ENCODE peak calls at places on chromosomes 4 and X, in nine cellular contexts. One of them, this sample, is unnamed. For H3K4me1, the result is how much of the 10 kb centered on the place peaks cover.

GRCh38 chr4:170106899-170107298 is 17.1 kb upstream of the AADAT start:
- DNase-seq in ovary: no peak
- DNase-seq in A549: no peak
- DNase-seq in left ventricle myocardium inferior: no peak
- DNase-seq in uterus: no peak
- DNase-seq in sigmoid colon: no peak
- DNase-seq in psoas muscle: no peak
- DNase-seq in effector memory CD4-positive, alpha-beta T cell: no peak
- DNase-seq in heart left ventricle: no peak
- DNase-seq in this sample: no peak

GRCh38 chr4:184599492-184600135 is 49.6 kb downstream of the CASP3 start:
- DNase-seq in ovary: no peak
- DNase-seq in A549: no peak
- DNase-seq in left ventricle myocardium inferior: no peak
- DNase-seq in uterus: no peak
- DNase-seq in sigmoid colon: no peak
- DNase-seq in psoas muscle: no peak
- DNase-seq in effector memory CD4-positive, alpha-beta T cell: no peak
- DNase-seq in heart left ventricle: no peak
- DNase-seq in this sample: no peak

GRCh38 chr4:36183232-36183631 is 61.1 kb downstream of the ARAP2 start:
- DNase-seq in ovary: no peak
- DNase-seq in A549: no peak
- DNase-seq in left ventricle myocardium inferior: no peak
- DNase-seq in uterus: no peak
- DNase-seq in sigmoid colon: no peak
- DNase-seq in psoas muscle: no peak
- DNase-seq in effector memory CD4-positive, alpha-beta T cell: no peak
- DNase-seq in heart left ventricle: no peak
- DNase-seq in this sample: no peak

GRCh38 chr4:86891785-86892638 is at the start of gene C4orf36:
- DNase-seq in ovary: peak
- DNase-seq in A549: peak
- DNase-seq in left ventricle myocardium inferior: peak
- DNase-seq in uterus: peak
- DNase-seq in sigmoid colon: peak
- DNase-seq in psoas muscle: peak
- DNase-seq in effector memory CD4-positive, alpha-beta T cell: no peak
- DNase-seq in heart left ventricle: peak
- DNase-seq in this sample: no peak

GRCh38 chr4:84582988-84583870 is at the start of gene CDS1:
- DNase-seq in ovary: peak
- DNase-seq in A549: peak
- DNase-seq in left ventricle myocardium inferior: peak
- DNase-seq in uterus: no peak
- DNase-seq in sigmoid colon: no peak
- DNase-seq in psoas muscle: peak
- DNase-seq in effector memory CD4-positive, alpha-beta T cell: peak
- DNase-seq in heart left ventricle: peak
- DNase-seq in this sample: no peak

GRCh38 chr4:70902577-70903281 is 560 bp downstream of the MOB1B start:
- DNase-seq in ovary: peak
- DNase-seq in A549: peak
- DNase-seq in left ventricle myocardium inferior: no peak
- DNase-seq in uterus: no peak
- DNase-seq in sigmoid colon: no peak
- DNase-seq in psoas muscle: no peak
- DNase-seq in effector memory CD4-positive, alpha-beta T cell: no peak
- DNase-seq in heart left ventricle: no peak
- DNase-seq in this sample: peak

GRCh38 chr4:184389978-184390518 is 84.3 kb downstream of the IRF2 start:
- DNase-seq in ovary: no peak
- DNase-seq in A549: no peak
- DNase-seq in left ventricle myocardium inferior: no peak
- DNase-seq in uterus: no peak
- DNase-seq in sigmoid colon: no peak
- DNase-seq in psoas muscle: no peak
- DNase-seq in effector memory CD4-positive, alpha-beta T cell: no peak
- DNase-seq in heart left ventricle: no peak
- DNase-seq in this sample: no peak

GRCh38 chrX:108312938-108313337 is 125.3 kb downstream of the COL4A6 start:
- DNase-seq in ovary: no peak
- DNase-seq in A549: peak
- DNase-seq in left ventricle myocardium inferior: peak
- DNase-seq in uterus: peak
- DNase-seq in sigmoid colon: no peak
- DNase-seq in psoas muscle: peak
- DNase-seq in effector memory CD4-positive, alpha-beta T cell: no peak
- DNase-seq in heart left ventricle: peak
- DNase-seq in this sample: no peak

GRCh38 chrX:129760155-129760554 is 19.6 kb upstream of the SASH3 start:
- DNase-seq in ovary: no peak
- DNase-seq in A549: no peak
- DNase-seq in left ventricle myocardium inferior: no peak
- DNase-seq in uterus: no peak
- DNase-seq in sigmoid colon: no peak
- DNase-seq in psoas muscle: peak
- DNase-seq in effector memory CD4-positive, alpha-beta T cell: no peak
- DNase-seq in heart left ventricle: no peak
- DNase-seq in this sample: no peak

GRCh38 chrX:109489174-109489573 is 7.3 kb upstream of the GUCY2F start:
- DNase-seq in ovary: no peak
- DNase-seq in A549: no peak
- DNase-seq in left ventricle myocardium inferior: no peak
- DNase-seq in uterus: no peak
- DNase-seq in sigmoid colon: no peak
- DNase-seq in psoas muscle: no peak
- DNase-seq in effector memory CD4-positive, alpha-beta T cell: no peak
- DNase-seq in heart left ventricle: no peak
- DNase-seq in this sample: no peak

GRCh38 chr4:175229154-175229553 is 311.0 kb downstream of the ADAM29 start:
- DNase-seq in ovary: no peak
- DNase-seq in A549: no peak
- DNase-seq in left ventricle myocardium inferior: no peak
- DNase-seq in uterus: no peak
- DNase-seq in sigmoid colon: no peak
- DNase-seq in psoas muscle: no peak
- DNase-seq in effector memory CD4-positive, alpha-beta T cell: no peak
- DNase-seq in heart left ventricle: no peak
- DNase-seq in this sample: no peak

GRCh38 chrX:69988955-69989394 is 60.8 kb downstream of the AWAT2 start:
- DNase-seq in ovary: no peak
- DNase-seq in A549: no peak
- DNase-seq in left ventricle myocardium inferior: peak
- DNase-seq in uterus: no peak
- DNase-seq in sigmoid colon: no peak
- DNase-seq in psoas muscle: no peak
- DNase-seq in effector memory CD4-positive, alpha-beta T cell: peak
- DNase-seq in heart left ventricle: no peak
- DNase-seq in this sample: peak

GRCh38 chr4:47071863-47072441 is 40.6 kb downstream of the GABRB1 start:
- DNase-seq in ovary: no peak
- DNase-seq in A549: no peak
- DNase-seq in left ventricle myocardium inferior: no peak
- DNase-seq in uterus: no peak
- DNase-seq in sigmoid colon: no peak
- DNase-seq in psoas muscle: no peak
- DNase-seq in effector memory CD4-positive, alpha-beta T cell: no peak
- DNase-seq in heart left ventricle: no peak
- DNase-seq in this sample: no peak
- H3K4me1 ChIP-seq in ovary: under half
- H3K4me1 ChIP-seq in A549: under half
- H3K4me1 ChIP-seq in left ventricle myocardium inferior: under half
- H3K4me1 ChIP-seq in uterus: under half
- H3K4me1 ChIP-seq in sigmoid colon: under half
- H3K4me1 ChIP-seq in psoas muscle: under half
- H3K4me1 ChIP-seq in effector memory CD4-positive, alpha-beta T cell: under half
- H3K4me1 ChIP-seq in heart left ventricle: under half
- H3K4me1 ChIP-seq in this sample: under half

DNA sequence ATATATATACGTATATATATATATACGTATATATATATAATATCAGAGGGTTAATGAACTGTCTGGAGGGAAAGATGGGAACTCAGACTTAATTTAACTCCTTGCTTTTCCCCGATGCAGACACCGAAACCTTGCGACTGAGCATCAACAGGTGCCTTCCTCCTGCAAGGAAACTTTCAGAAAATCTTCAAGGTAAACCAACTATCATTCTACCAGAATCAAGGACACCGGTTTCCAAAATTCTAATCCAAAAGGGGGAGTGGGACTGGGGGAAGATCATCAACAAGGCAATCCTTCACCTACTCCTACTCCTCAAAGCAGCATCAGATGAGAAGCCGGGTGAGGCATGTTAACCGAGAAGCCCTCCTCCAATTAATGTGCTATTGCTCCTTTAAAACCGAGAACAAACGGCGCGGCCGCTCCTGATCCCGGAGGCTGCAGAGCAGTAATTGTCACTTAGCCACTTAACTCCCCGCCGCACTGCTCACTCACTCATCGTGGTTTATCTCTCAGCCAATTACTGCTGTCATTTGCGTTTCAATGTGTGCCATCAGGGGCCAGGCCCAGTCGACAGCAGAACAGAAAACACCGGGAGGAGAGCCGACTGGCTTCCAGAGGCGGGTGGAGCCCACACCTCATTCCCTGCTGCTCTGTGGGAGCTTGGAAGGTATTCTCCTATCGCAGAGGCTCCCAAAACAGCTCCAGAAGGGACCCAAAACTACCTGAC is 61.7 kb downstream of the MAML3 start:
- DNase-seq in ovary: peak
- DNase-seq in A549: no peak
- DNase-seq in left ventricle myocardium inferior: peak
- DNase-seq in uterus: peak
- DNase-seq in sigmoid colon: no peak
- DNase-seq in psoas muscle: no peak
- DNase-seq in effector memory CD4-positive, alpha-beta T cell: no peak
- DNase-seq in heart left ventricle: peak
- DNase-seq in this sample: no peak
- H3K4me1 ChIP-seq in ovary: under half
- H3K4me1 ChIP-seq in A549: half or more
- H3K4me1 ChIP-seq in left ventricle myocardium inferior: half or more
- H3K4me1 ChIP-seq in uterus: under half
- H3K4me1 ChIP-seq in sigmoid colon: under half
- H3K4me1 ChIP-seq in psoas muscle: under half
- H3K4me1 ChIP-seq in effector memory CD4-positive, alpha-beta T cell: under half
- H3K4me1 ChIP-seq in heart left ventricle: half or more
- H3K4me1 ChIP-seq in this sample: under half

GRCh38 chrX:11205796-11206195 is 87.4 kb upstream of the AMELX start:
- DNase-seq in ovary: no peak
- DNase-seq in A549: no peak
- DNase-seq in left ventricle myocardium inferior: no peak
- DNase-seq in uterus: no peak
- DNase-seq in sigmoid colon: no peak
- DNase-seq in psoas muscle: no peak
- DNase-seq in effector memory CD4-positive, alpha-beta T cell: no peak
- DNase-seq in heart left ventricle: no peak
- DNase-seq in this sample: no peak

GRCh38 chrX:11212741-11213140 is 80.5 kb upstream of the AMELX start:
- DNase-seq in ovary: no peak
- DNase-seq in A549: no peak
- DNase-seq in left ventricle myocardium inferior: no peak
- DNase-seq in uterus: no peak
- DNase-seq in sigmoid colon: no peak
- DNase-seq in psoas muscle: no peak
- DNase-seq in effector memory CD4-positive, alpha-beta T cell: no peak
- DNase-seq in heart left ventricle: no peak
- DNase-seq in this sample: no peak

GRCh38 chrX:11209798-11210197 is 83.4 kb upstream of the AMELX start:
- DNase-seq in ovary: no peak
- DNase-seq in A549: no peak
- DNase-seq in left ventricle myocardium inferior: no peak
- DNase-seq in uterus: no peak
- DNase-seq in sigmoid colon: no peak
- DNase-seq in psoas muscle: no peak
- DNase-seq in effector memory CD4-positive, alpha-beta T cell: no peak
- DNase-seq in heart left ventricle: no peak
- DNase-seq in this sample: no peak

GRCh38 chrX:11214346-11215190 is 78.6 kb upstream of the AMELX start:
- DNase-seq in ovary: no peak
- DNase-seq in A549: no peak
- DNase-seq in left ventricle myocardium inferior: no peak
- DNase-seq in uterus: no peak
- DNase-seq in sigmoid colon: no peak
- DNase-seq in psoas muscle: peak
- DNase-seq in effector memory CD4-positive, alpha-beta T cell: no peak
- DNase-seq in heart left ventricle: no peak
- DNase-seq in this sample: no peak

GRCh38 chrX:11210397-11210796 is 82.8 kb upstream of the AMELX start:
- DNase-seq in ovary: no peak
- DNase-seq in A549: no peak
- DNase-seq in left ventricle myocardium inferior: no peak
- DNase-seq in uterus: no peak
- DNase-seq in sigmoid colon: no peak
- DNase-seq in psoas muscle: no peak
- DNase-seq in effector memory CD4-positive, alpha-beta T cell: no peak
- DNase-seq in heart left ventricle: no peak
- DNase-seq in this sample: no peak
- H3K4me1 ChIP-seq in ovary: under half
- H3K4me1 ChIP-seq in A549: under half
- H3K4me1 ChIP-seq in left ventricle myocardium inferior: under half
- H3K4me1 ChIP-seq in uterus: under half
- H3K4me1 ChIP-seq in sigmoid colon: under half
- H3K4me1 ChIP-seq in psoas muscle: under half
- H3K4me1 ChIP-seq in effector memory CD4-positive, alpha-beta T cell: under half
- H3K4me1 ChIP-seq in heart left ventricle: under half
- H3K4me1 ChIP-seq in this sample: under half

GRCh38 chr4:7815981-7816380 is 123.7 kb downstream of the AFAP1 start:
- DNase-seq in ovary: no peak
- DNase-seq in A549: no peak
- DNase-seq in left ventricle myocardium inferior: no peak
- DNase-seq in uterus: no peak
- DNase-seq in sigmoid colon: no peak
- DNase-seq in psoas muscle: no peak
- DNase-seq in effector memory CD4-positive, alpha-beta T cell: no peak
- DNase-seq in heart left ventricle: no peak
- DNase-seq in this sample: no peak

GRCh38 chr4:7815562-7815961 is 124.1 kb downstream of the AFAP1 start:
- DNase-seq in ovary: no peak
- DNase-seq in A549: no peak
- DNase-seq in left ventricle myocardium inferior: no peak
- DNase-seq in uterus: no peak
- DNase-seq in sigmoid colon: peak
- DNase-seq in psoas muscle: no peak
- DNase-seq in effector memory CD4-positive, alpha-beta T cell: no peak
- DNase-seq in heart left ventricle: no peak
- DNase-seq in this sample: no peak

GRCh38 chr4:7817877-7818675 is 121.6 kb downstream of the AFAP1 start:
- DNase-seq in ovary: peak
- DNase-seq in A549: no peak
- DNase-seq in left ventricle myocardium inferior: no peak
- DNase-seq in uterus: no peak
- DNase-seq in sigmoid colon: peak
- DNase-seq in psoas muscle: no peak
- DNase-seq in effector memory CD4-positive, alpha-beta T cell: no peak
- DNase-seq in heart left ventricle: peak
- DNase-seq in this sample: no peak

GRCh38 chr4:7818676-7819041 is 121.0 kb downstream of the AFAP1 start:
- DNase-seq in ovary: no peak
- DNase-seq in A549: no peak
- DNase-seq in left ventricle myocardium inferior: no peak
- DNase-seq in uterus: no peak
- DNase-seq in sigmoid colon: no peak
- DNase-seq in psoas muscle: no peak
- DNase-seq in effector memory CD4-positive, alpha-beta T cell: no peak
- DNase-seq in heart left ventricle: no peak
- DNase-seq in this sample: no peak

GRCh38 chr4:7816771-7817170 is 122.9 kb downstream of the AFAP1 start:
- DNase-seq in ovary: no peak
- DNase-seq in A549: no peak
- DNase-seq in left ventricle myocardium inferior: no peak
- DNase-seq in uterus: no peak
- DNase-seq in sigmoid colon: peak
- DNase-seq in psoas muscle: no peak
- DNase-seq in effector memory CD4-positive, alpha-beta T cell: no peak
- DNase-seq in heart left ventricle: no peak
- DNase-seq in this sample: no peak
- H3K4me1 ChIP-seq in ovary: under half
- H3K4me1 ChIP-seq in A549: half or more
- H3K4me1 ChIP-seq in left ventricle myocardium inferior: under half
- H3K4me1 ChIP-seq in uterus: under half
- H3K4me1 ChIP-seq in sigmoid colon: half or more
- H3K4me1 ChIP-seq in psoas muscle: under half
- H3K4me1 ChIP-seq in effector memory CD4-positive, alpha-beta T cell: under half
- H3K4me1 ChIP-seq in heart left ventricle: under half
- H3K4me1 ChIP-seq in this sample: under half